ENCODE peak calls at places on chromosomes 4 and X, in nine cellular contexts. I, Q, G, E, O, L, M, C and S are unnamed samples.

GRCh38 chr4:4780634-4781287 is 78.7 kb upstream of the MSX1 start:
- DNase-seq in E (no peak), M (no peak), C (no peak), L (no peak), G (no peak), Q (no peak), O (peak), I (no peak), S (no peak)

GRCh38 chr4:168928875-168929274 is 81.2 kb downstream of the CBR4 start:
- DNase-seq in E (no peak), Q (no peak), C (no peak), O (no peak), L (no peak), I (no peak), G (no peak), M (no peak), S (no peak)

GRCh38 chrX:77788050-77788449 is 2.0 kb upstream of the ATRX start:
- DNase-seq in Q (no peak), L (no peak), O (peak), M (no peak), C (peak), I (no peak), E (peak), G (no peak), S (no peak)

GRCh38 chr4:127501103-127501502 is 131.7 kb upstream of the INTU start:
- DNase-seq in L (no peak), O (no peak), E (no peak), Q (no peak), M (no peak), C (no peak), I (no peak), G (no peak), S (no peak)

GRCh38 chr4:24559032-24559821 is 25.1 kb downstream of the DHX15 start:
- DNase-seq in E (no peak), M (no peak), C (no peak), Q (no peak), G (no peak), I (no peak), L (no peak), O (peak), S (no peak)

GRCh38 chrX:75151828-75152592 is 4.1 kb downstream of the ABCB7 start:
- DNase-seq in Q (no peak), L (no peak), O (peak), G (no peak), M (no peak), C (no peak), E (no peak), I (no peak), S (no peak)

GRCh38 chrX:1614927-1615326 is at the start of gene ASMT:
- DNase-seq in M (no peak), I (no peak), Q (peak), C (no peak), L (no peak), O (no peak), E (no peak), G (no peak), S (no peak)

GRCh38 chr4:23889814-23890269 is at the start of gene PPARGC1A:
- DNase-seq in G (peak), O (no peak), C (no peak), I (peak), L (peak), M (no peak), E (peak), Q (no peak), S (peak)

GRCh38 chr4:61443813-61444510 is 243.8 kb downstream of the ADGRL3 start:
- DNase-seq in O (peak), Q (no peak), M (no peak), G (no peak), E (no peak), L (no peak), C (no peak), I (no peak), S (no peak)

GRCh38 chrX:43615677-43616076 is 40.4 kb upstream of the MAOA start:
- DNase-seq in G (no peak), C (no peak), O (no peak), E (no peak), M (no peak), I (no peak), L (no peak), Q (no peak), S (no peak)

GRCh38 chrX:45668686-45669443 is 468.2 kb upstream of the DIPK2B start:
- DNase-seq in L (no peak), I (no peak), E (no peak), M (no peak), Q (no peak), G (no peak), C (peak), O (peak), S (no peak)

GRCh38 chr4:11618666-11619282 is 190.1 kb upstream of the HS3ST1 start:
- DNase-seq in L (no peak), I (no peak), G (no peak), M (no peak), C (no peak), Q (no peak), O (no peak), E (peak), S (no peak)

GRCh38 chr4:30802622-30803323 is 82.6 kb downstream of the PCDH7 start:
- DNase-seq in C (no peak), G (no peak), O (peak), I (no peak), E (no peak), M (no peak), L (no peak), Q (no peak), S (no peak)

GRCh38 chr4:122758033-122758432 is 25.5 kb downstream of the BBS12 start:
- DNase-seq in C (peak), E (no peak), M (peak), G (no peak), L (no peak), O (peak), I (no peak), Q (no peak), S (no peak)

GRCh38 chr4:20652226-20652836 is 47.9 kb upstream of the PACRGL start:
- DNase-seq in L (no peak), C (no peak), Q (no peak), I (no peak), O (no peak), M (no peak), G (no peak), E (no peak), S (no peak)

GRCh38 chrX:63918611-63919010 is 133.6 kb upstream of the ARHGEF9 start:
- DNase-seq in L (no peak), E (no peak), Q (peak), O (peak), I (no peak), C (peak), M (no peak), G (no peak), S (no peak)

GRCh38 chr4:1720163-1720983 is 750 bp downstream of the TMEM129 start:
- DNase-seq in O (peak), Q (peak), G (peak), C (peak), L (peak), E (peak), I (peak), M (peak), S (peak)

GRCh38 chr4:123976285-123976684 is 579.7 kb downstream of the SPRY1 start:
- DNase-seq in Q (no peak), M (no peak), L (no peak), C (peak), E (no peak), I (no peak), G (no peak), O (peak), S (peak)

GRCh38 chrX:106932492-106932923 is 12.3 kb downstream of the CLDN2 start:
- DNase-seq in E (no peak), C (no peak), O (peak), I (no peak), Q (no peak), L (no peak), M (no peak), G (no peak), S (no peak)

GRCh38 chrX:49884290-49884862 is 5.1 kb downstream of the USP27X start:
- DNase-seq in O (peak), M (peak), C (peak), E (peak), G (peak), L (peak), Q (peak), I (peak), S (peak)

GRCh38 chrX:17680732-17681413 is 56.4 kb upstream of the SCML1 start:
- DNase-seq in O (peak), G (no peak), C (no peak), Q (no peak), L (no peak), M (no peak), E (no peak), I (no peak), S (no peak)

GRCh38 chr4:84019626-84020025 is 479.5 kb downstream of the NKX6-1 start:
- DNase-seq in E (no peak), M (no peak), C (no peak), G (no peak), I (no peak), L (no peak), O (no peak), Q (no peak), S (no peak)

GRCh38 chrX:33923262-33923661 is 208.9 kb downstream of the FAM47A start:
- DNase-seq in Q (no peak), G (no peak), L (no peak), O (no peak), I (no peak), M (no peak), E (no peak), C (no peak), S (no peak)

GRCh38 chrX:26590849-26591248 is 374.9 kb downstream of the MAGEB5 start:
- DNase-seq in M (no peak), L (no peak), E (no peak), O (no peak), Q (no peak), G (no peak), I (no peak), C (no peak), S (no peak)

GRCh38 chr4:3388461-3389185 is 53.1 kb upstream of the HGFAC start:
- DNase-seq in Q (no peak), M (peak), G (peak), L (no peak), E (peak), I (no peak), O (peak), C (no peak), S (peak)

GRCh38 chrX:125850693-125851092 is 315.4 kb downstream of the DCAF12L2 start:
- DNase-seq in C (no peak), O (no peak), M (no peak), L (no peak), G (no peak), Q (no peak), E (no peak), I (no peak), S (no peak)

GRCh38 chrX:108699368-108699767 is 37.0 kb downstream of the IRS4 start:
- DNase-seq in I (no peak), M (peak), E (peak), G (no peak), O (peak), L (no peak), C (peak), Q (no peak), S (no peak)

DNA sequence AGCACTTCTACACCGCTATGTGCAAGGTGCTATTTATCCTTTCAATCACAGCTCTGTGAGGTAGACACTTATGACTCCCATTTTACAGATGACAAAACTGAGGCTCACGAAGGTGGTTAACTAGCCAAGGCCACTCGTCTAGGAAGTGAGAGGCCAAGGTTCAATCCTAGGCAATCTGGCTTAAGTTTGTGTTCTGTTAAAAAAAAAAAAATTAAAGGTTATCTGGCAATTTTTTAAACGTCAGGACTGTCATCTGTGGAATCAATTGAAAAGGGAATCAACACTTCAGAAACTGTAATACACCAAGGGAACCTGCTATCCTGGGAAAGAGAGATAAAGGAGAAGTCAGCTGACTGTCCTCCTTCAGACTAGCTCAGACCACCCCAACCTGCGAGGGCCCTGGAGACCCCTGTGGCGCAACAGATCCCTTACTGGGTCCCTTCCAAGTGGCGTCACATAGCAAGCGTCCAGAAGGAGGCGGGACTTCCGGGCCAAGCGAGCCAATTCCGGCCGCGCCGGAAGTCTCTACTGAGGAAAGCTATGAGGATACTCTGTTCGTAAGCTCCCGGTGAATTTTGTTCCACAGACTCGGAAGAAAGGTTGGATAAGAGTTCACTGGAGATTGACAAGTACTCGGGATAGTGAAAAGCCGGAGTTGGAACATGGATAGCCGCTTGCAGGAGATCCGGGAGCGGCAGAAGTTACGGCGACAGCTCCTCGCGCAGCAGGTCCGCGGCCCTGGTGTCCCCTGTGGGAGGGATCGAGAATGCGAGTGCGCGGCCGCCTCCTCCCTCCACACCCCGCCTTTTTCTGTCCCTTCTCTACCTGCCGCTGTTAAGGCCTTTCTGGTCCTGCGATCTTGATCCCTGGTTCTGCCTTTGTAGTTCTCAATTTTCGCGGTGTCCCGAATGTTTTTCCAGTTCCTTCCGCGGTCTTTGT is at the start of gene METTL14:
- DNase-seq in G (peak), I (peak), E (peak), C (peak), M (peak), Q (peak), O (peak), L (peak), S (peak)
- TF ChIP-seq CTCF in G (peak), I (peak), E (no peak), C (peak), M (no peak), Q (no peak), O (peak), L (peak), S (peak)

DNA sequence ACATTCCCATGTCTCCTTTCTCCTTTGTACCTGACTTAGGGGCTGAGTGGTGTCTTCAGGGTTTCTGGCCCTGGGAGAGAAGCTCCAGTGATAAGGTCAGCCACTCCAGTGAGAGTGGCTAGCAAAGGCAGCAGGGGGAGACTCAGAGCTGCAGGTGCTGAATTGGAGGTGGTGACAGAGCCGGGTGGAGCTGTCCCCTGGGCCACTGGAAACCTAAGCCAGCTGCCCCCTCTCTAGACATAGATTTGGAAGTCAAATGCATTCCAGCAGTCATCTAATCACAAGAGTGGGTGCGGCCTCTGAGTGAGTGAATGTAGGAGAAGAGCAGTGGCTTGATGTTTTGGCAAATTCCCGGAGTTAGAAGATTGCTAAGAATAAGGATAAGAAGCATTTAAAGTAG is 28.5 kb downstream of the TRIM2 start:
- DNase-seq in G (no peak), L (no peak), O (peak), I (no peak), C (peak), M (no peak), E (peak), Q (peak), S (no peak)
- TF ChIP-seq CTCF in G (no peak), L (no peak), O (peak), I (peak), C (peak), M (no peak), E (peak), Q (no peak), S (peak)

GRCh38 chrX:38175140-38175539 is 45.5 kb downstream of the SRPX start:
- DNase-seq in G (no peak), C (peak), E (peak), I (peak), Q (peak), M (peak), L (no peak), O (no peak), S (peak)
- TF ChIP-seq CTCF in G (no peak), C (peak), E (peak), I (peak), Q (no peak), M (peak), L (no peak), O (peak), S (peak)

GRCh38 chr4:5956285-5957021 is 61.8 kb downstream of the C4orf50 start:
- DNase-seq in G (no peak), L (peak), C (no peak), I (peak), E (peak), Q (peak), M (no peak), O (no peak), S (peak)
- TF ChIP-seq CTCF in G (no peak), L (no peak), C (no peak), I (no peak), E (no peak), Q (no peak), M (no peak), O (no peak), S (no peak)

DNA sequence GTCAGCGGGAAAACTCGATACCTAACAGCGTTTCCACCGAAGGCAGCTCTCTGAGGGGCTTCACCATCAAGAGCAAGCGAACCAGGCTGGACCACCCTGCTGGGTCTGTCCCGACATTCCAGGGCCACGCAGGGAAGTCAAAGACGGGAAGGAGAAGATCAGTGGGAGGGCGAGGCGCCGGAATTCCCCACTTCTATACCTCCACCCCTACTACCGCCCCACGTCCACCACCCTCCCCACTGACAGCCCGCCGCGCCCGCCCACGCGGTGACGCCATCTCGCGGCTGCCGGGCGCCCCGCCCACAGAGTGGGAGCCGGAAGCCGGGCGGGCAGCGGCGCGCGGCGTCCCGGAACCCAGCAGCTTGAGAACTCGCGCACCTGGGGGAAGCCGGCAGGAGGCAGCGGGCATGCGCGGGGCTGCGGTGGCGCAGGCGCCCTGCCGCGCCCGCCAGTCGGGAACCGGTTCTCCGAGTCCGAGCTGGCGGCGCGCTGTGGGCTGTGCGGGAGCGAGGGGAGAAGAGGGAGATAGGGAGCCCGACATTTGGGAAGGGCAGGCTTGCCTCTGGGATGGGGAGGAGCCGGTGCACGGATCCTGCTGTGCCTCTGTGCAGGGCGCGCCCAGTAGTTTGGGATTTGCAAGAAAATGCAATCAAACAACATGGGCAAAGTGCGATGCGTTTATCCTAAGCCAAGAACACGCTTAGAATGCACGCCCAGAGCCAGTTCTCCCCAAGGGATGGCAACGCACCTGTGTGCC is 3.2 kb upstream of the STIM2 start:
- DNase-seq in E (peak), M (peak), G (peak), O (peak), L (peak), Q (peak), I (peak), C (peak), S (peak)
- TF ChIP-seq CTCF in E (peak), M (no peak), G (peak), O (no peak), L (no peak), Q (no peak), I (no peak), C (peak), S (no peak)

DNA sequence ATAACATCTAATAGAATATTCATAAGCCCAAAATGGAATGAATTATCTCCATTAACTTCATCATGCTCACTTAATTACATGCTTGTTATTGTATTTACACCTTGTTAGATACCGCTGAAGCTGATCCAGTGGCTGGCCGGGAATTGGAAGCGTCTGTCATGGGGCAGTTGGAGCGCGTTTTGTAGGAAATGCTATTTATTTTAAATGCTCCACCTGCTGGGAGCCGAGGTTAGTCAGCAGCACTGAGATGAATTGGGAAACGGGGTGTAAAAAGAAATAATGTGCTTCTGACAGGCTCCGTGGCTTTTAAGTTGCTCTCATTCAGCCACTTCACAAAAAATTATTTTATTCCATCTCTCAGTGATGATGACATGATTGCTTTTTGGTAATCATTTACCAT is 25.2 kb downstream of the ARX start:
- DNase-seq in O (no peak), C (no peak), Q (no peak), I (no peak), E (no peak), M (no peak), G (no peak), L (no peak), S (no peak)
- TF ChIP-seq CTCF in O (no peak), C (no peak), Q (no peak), I (peak), E (no peak), M (no peak), G (no peak), L (no peak), S (peak)

DNA sequence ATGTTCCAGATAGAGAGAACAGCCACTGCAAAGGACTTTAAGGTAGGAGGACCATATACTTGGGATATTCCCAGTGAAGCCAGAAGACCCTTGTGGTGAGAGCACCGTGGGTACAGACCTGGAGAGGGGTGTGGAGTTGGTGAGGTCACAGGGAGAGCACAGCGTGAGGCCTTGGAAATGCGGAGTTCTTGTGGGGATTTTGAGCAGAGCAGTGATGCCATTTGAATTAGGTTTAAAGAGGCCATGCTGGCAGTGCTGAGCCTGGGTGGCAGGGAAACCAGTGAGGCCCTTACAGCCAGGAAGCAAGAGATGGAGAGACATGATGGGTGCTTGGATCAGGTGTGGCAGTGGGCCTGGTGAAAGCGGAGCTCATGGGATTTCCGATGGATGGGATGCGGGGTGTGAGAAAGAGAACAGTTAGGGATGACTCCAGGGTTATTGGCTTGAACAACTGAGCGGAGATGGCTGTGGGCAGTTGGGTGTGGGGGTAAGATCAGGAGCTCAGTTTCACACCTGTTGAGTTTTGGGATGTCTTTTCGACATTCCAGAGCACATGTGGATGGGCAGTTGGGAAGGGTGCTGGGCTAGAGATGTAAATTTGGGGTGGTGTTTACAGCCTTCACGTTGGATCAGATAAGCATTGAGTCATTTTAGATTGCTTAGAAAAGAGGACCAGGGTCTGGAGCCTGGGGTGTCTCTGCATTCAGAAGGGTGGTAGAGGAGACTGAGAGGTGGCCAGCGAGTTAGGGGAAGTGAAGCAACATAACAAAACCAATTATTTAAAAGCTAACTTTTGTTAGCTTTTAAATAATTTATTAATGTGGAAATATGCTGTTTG is 68.9 kb downstream of the TMEM131L start:
- DNase-seq in M (no peak), Q (no peak), L (no peak), I (no peak), O (no peak), G (no peak), C (no peak), E (no peak), S (no peak)
- TF ChIP-seq CTCF in M (no peak), Q (no peak), L (no peak), I (no peak), O (no peak), G (no peak), C (no peak), E (no peak), S (no peak)